ENCODE peak calls at places on chromosomes 7 and 10, in nine cellular contexts. One of them, this sample, is unnamed.

GRCh38 chr10:107689318-107689717 is 524.8 kb upstream of the SORCS1 start:
- DNase-seq in AG10803: no peak
- DNase-seq in CD4-positive, alpha-beta T cell: no peak
- DNase-seq in BJ: no peak
- DNase-seq in GM13977: no peak
- DNase-seq in heart right ventricle: no peak
- DNase-seq in Panc1: no peak
- DNase-seq in adrenal gland: no peak
- DNase-seq in progenitor cell of endocrine pancreas: no peak
- DNase-seq in this sample: no peak

GRCh38 chr10:75187961-75188426 is 22.6 kb upstream of the VDAC2 start:
- DNase-seq in AG10803: peak
- DNase-seq in CD4-positive, alpha-beta T cell: peak
- DNase-seq in BJ: no peak
- DNase-seq in GM13977: peak
- DNase-seq in heart right ventricle: no peak
- DNase-seq in Panc1: no peak
- DNase-seq in adrenal gland: peak
- DNase-seq in progenitor cell of endocrine pancreas: peak
- DNase-seq in this sample: peak

GRCh38 chr7:66921396-66921917 is 432 bp downstream of the TMEM248 start:
- DNase-seq in AG10803: peak
- DNase-seq in CD4-positive, alpha-beta T cell: peak
- DNase-seq in BJ: no peak
- DNase-seq in GM13977: peak
- DNase-seq in heart right ventricle: no peak
- DNase-seq in Panc1: no peak
- DNase-seq in adrenal gland: peak
- DNase-seq in progenitor cell of endocrine pancreas: no peak
- DNase-seq in this sample: peak

GRCh38 chr10:48608926-48609325 is 4.1 kb upstream of the ARHGAP22 start:
- DNase-seq in AG10803: peak
- DNase-seq in CD4-positive, alpha-beta T cell: no peak
- DNase-seq in BJ: no peak
- DNase-seq in GM13977: no peak
- DNase-seq in heart right ventricle: no peak
- DNase-seq in Panc1: no peak
- DNase-seq in adrenal gland: no peak
- DNase-seq in progenitor cell of endocrine pancreas: no peak
- DNase-seq in this sample: no peak

GRCh38 chr7:157318015-157318706 is 18.6 kb upstream of the DNAJB6 start:
- DNase-seq in AG10803: peak
- DNase-seq in CD4-positive, alpha-beta T cell: no peak
- DNase-seq in BJ: no peak
- DNase-seq in GM13977: peak
- DNase-seq in heart right ventricle: no peak
- DNase-seq in Panc1: no peak
- DNase-seq in adrenal gland: peak
- DNase-seq in progenitor cell of endocrine pancreas: no peak
- DNase-seq in this sample: no peak

GRCh38 chr7:116236020-116236630 is 25.8 kb downstream of the TES start:
- DNase-seq in AG10803: peak
- DNase-seq in CD4-positive, alpha-beta T cell: peak
- DNase-seq in BJ: no peak
- DNase-seq in GM13977: peak
- DNase-seq in heart right ventricle: no peak
- DNase-seq in Panc1: no peak
- DNase-seq in adrenal gland: peak
- DNase-seq in progenitor cell of endocrine pancreas: no peak
- DNase-seq in this sample: peak

GRCh38 chr7:132004528-132004927 is 448.1 kb upstream of the PODXL start:
- DNase-seq in AG10803: peak
- DNase-seq in CD4-positive, alpha-beta T cell: no peak
- DNase-seq in BJ: no peak
- DNase-seq in GM13977: no peak
- DNase-seq in heart right ventricle: peak
- DNase-seq in Panc1: no peak
- DNase-seq in adrenal gland: no peak
- DNase-seq in progenitor cell of endocrine pancreas: no peak
- DNase-seq in this sample: no peak

GRCh38 chr7:148695953-148696352 is 2.8 kb upstream of the CUL1 start:
- DNase-seq in AG10803: no peak
- DNase-seq in CD4-positive, alpha-beta T cell: no peak
- DNase-seq in BJ: no peak
- DNase-seq in GM13977: no peak
- DNase-seq in heart right ventricle: no peak
- DNase-seq in Panc1: no peak
- DNase-seq in adrenal gland: no peak
- DNase-seq in progenitor cell of endocrine pancreas: no peak
- DNase-seq in this sample: no peak

GRCh38 chr7:28626629-28627262 is 214.4 kb downstream of the CREB5 start:
- DNase-seq in AG10803: peak
- DNase-seq in CD4-positive, alpha-beta T cell: no peak
- DNase-seq in BJ: no peak
- DNase-seq in GM13977: peak
- DNase-seq in heart right ventricle: no peak
- DNase-seq in Panc1: no peak
- DNase-seq in adrenal gland: no peak
- DNase-seq in progenitor cell of endocrine pancreas: peak
- DNase-seq in this sample: peak

GRCh38 chr7:21939136-21939857 is 6.4 kb downstream of the CDCA7L start:
- DNase-seq in AG10803: peak
- DNase-seq in CD4-positive, alpha-beta T cell: no peak
- DNase-seq in BJ: no peak
- DNase-seq in GM13977: peak
- DNase-seq in heart right ventricle: no peak
- DNase-seq in Panc1: peak
- DNase-seq in adrenal gland: no peak
- DNase-seq in progenitor cell of endocrine pancreas: no peak
- DNase-seq in this sample: no peak

GRCh38 chr10:3500408-3500856 is 284.6 kb downstream of the KLF6 start:
- DNase-seq in AG10803: peak
- DNase-seq in CD4-positive, alpha-beta T cell: no peak
- DNase-seq in BJ: no peak
- DNase-seq in GM13977: no peak
- DNase-seq in heart right ventricle: peak
- DNase-seq in Panc1: no peak
- DNase-seq in adrenal gland: peak
- DNase-seq in progenitor cell of endocrine pancreas: no peak
- DNase-seq in this sample: peak

GRCh38 chr7:53983505-53983904 is 558.7 kb upstream of the VSTM2A start:
- DNase-seq in AG10803: no peak
- DNase-seq in CD4-positive, alpha-beta T cell: no peak
- DNase-seq in BJ: no peak
- DNase-seq in GM13977: no peak
- DNase-seq in heart right ventricle: no peak
- DNase-seq in Panc1: no peak
- DNase-seq in adrenal gland: no peak
- DNase-seq in progenitor cell of endocrine pancreas: no peak
- DNase-seq in this sample: no peak

GRCh38 chr10:37992083-37992482 is 15.6 kb upstream of the ZNF25 start:
- DNase-seq in AG10803: no peak
- DNase-seq in CD4-positive, alpha-beta T cell: no peak
- DNase-seq in BJ: no peak
- DNase-seq in GM13977: no peak
- DNase-seq in heart right ventricle: no peak
- DNase-seq in Panc1: no peak
- DNase-seq in adrenal gland: no peak
- DNase-seq in progenitor cell of endocrine pancreas: no peak
- DNase-seq in this sample: no peak

GRCh38 chr10:52578871-52579405 is 193.6 kb downstream of the MBL2 start:
- DNase-seq in AG10803: no peak
- DNase-seq in CD4-positive, alpha-beta T cell: no peak
- DNase-seq in BJ: no peak
- DNase-seq in GM13977: no peak
- DNase-seq in heart right ventricle: no peak
- DNase-seq in Panc1: no peak
- DNase-seq in adrenal gland: no peak
- DNase-seq in progenitor cell of endocrine pancreas: no peak
- DNase-seq in this sample: no peak

GRCh38 chr10:97279121-97279815 is 13.2 kb downstream of the ARHGAP19 start:
- DNase-seq in AG10803: peak
- DNase-seq in CD4-positive, alpha-beta T cell: no peak
- DNase-seq in BJ: no peak
- DNase-seq in GM13977: no peak
- DNase-seq in heart right ventricle: no peak
- DNase-seq in Panc1: no peak
- DNase-seq in adrenal gland: no peak
- DNase-seq in progenitor cell of endocrine pancreas: no peak
- DNase-seq in this sample: no peak

GRCh38 chr7:66542528-66543373 is 85.9 kb upstream of the KCTD7 start:
- DNase-seq in AG10803: peak
- DNase-seq in CD4-positive, alpha-beta T cell: no peak
- DNase-seq in BJ: no peak
- DNase-seq in GM13977: no peak
- DNase-seq in heart right ventricle: no peak
- DNase-seq in Panc1: no peak
- DNase-seq in adrenal gland: no peak
- DNase-seq in progenitor cell of endocrine pancreas: no peak
- DNase-seq in this sample: no peak

DNA sequence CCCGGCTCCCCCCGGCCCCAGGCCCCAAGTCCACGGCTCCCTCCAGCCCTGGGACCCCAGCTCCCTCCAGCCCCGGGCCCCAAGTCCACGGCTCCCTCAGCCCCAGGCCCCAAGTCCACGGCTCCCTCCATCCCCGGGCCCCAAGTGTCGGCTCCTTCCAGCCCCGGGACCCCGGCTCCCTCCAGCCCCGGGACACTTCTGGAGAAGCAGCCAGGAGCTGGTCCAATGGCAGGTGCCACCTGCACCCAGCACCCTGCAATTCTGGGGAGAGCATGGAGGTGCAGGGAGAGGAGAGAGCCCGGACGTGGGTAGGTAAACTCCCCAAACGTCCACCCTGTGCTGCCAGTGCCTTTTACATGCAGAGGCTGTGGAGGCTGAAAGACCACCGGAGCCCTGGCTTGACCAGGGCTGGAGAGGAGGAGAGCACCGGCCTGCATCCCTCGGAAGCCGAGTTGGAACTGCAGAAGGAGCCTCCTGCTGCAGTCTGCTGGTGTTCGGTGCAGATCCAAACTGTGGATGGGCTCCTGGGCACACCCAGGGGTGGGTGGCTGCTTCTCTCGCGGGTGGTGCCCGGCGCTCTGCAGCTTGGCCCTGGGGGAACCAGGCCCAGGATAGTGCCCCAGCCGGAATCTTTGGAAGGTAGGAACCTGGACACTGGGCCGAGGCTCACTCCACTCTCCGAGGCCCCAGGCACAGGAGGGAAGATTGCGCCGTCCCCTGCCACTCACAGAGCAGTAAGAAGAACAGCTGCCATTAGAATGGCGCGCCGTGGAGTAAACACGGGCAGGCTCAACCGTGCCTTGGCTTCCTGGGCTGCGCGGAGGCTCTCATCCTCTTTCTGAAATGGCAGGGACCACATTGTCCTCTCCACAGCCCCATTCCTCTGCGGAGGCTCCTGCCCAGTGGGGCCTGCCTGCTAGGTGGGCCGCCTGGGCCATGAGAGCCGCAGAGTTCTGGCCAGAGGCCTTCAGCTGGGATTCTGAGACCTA is 14.7 kb downstream of the SHH start:
- DNase-seq in AG10803: no peak
- DNase-seq in CD4-positive, alpha-beta T cell: no peak
- DNase-seq in BJ: no peak
- DNase-seq in GM13977: no peak
- DNase-seq in heart right ventricle: no peak
- DNase-seq in Panc1: no peak
- DNase-seq in adrenal gland: no peak
- DNase-seq in progenitor cell of endocrine pancreas: no peak
- DNase-seq in this sample: no peak
- TF ChIP-seq CTCF in AG10803: no peak
- TF ChIP-seq CTCF in CD4-positive, alpha-beta T cell: no peak
- TF ChIP-seq CTCF in BJ: no peak
- TF ChIP-seq CTCF in GM13977: no peak
- TF ChIP-seq CTCF in heart right ventricle: no peak
- TF ChIP-seq CTCF in Panc1: no peak
- TF ChIP-seq CTCF in adrenal gland: no peak
- TF ChIP-seq CTCF in progenitor cell of endocrine pancreas: no peak
- TF ChIP-seq CTCF in this sample: peak

GRCh38 chr7:142534726-142535122 is 214.5 kb upstream of the PRSS1 start:
- DNase-seq in AG10803: no peak
- DNase-seq in CD4-positive, alpha-beta T cell: no peak
- DNase-seq in BJ: no peak
- DNase-seq in GM13977: no peak
- DNase-seq in heart right ventricle: no peak
- DNase-seq in Panc1: no peak
- DNase-seq in adrenal gland: no peak
- DNase-seq in progenitor cell of endocrine pancreas: no peak
- DNase-seq in this sample: no peak
- TF ChIP-seq CTCF in AG10803: no peak
- TF ChIP-seq CTCF in CD4-positive, alpha-beta T cell: no peak
- TF ChIP-seq CTCF in BJ: no peak
- TF ChIP-seq CTCF in GM13977: no peak
- TF ChIP-seq CTCF in heart right ventricle: no peak
- TF ChIP-seq CTCF in Panc1: no peak
- TF ChIP-seq CTCF in adrenal gland: no peak
- TF ChIP-seq CTCF in progenitor cell of endocrine pancreas: no peak
- TF ChIP-seq CTCF in this sample: no peak

GRCh38 chr10:1168763-1169162 is 112.6 kb downstream of the WDR37 start:
- DNase-seq in AG10803: no peak
- DNase-seq in CD4-positive, alpha-beta T cell: no peak
- DNase-seq in BJ: no peak
- DNase-seq in GM13977: no peak
- DNase-seq in heart right ventricle: no peak
- DNase-seq in Panc1: no peak
- DNase-seq in adrenal gland: no peak
- DNase-seq in progenitor cell of endocrine pancreas: no peak
- DNase-seq in this sample: no peak
- TF ChIP-seq CTCF in AG10803: no peak
- TF ChIP-seq CTCF in CD4-positive, alpha-beta T cell: no peak
- TF ChIP-seq CTCF in BJ: no peak
- TF ChIP-seq CTCF in GM13977: no peak
- TF ChIP-seq CTCF in heart right ventricle: no peak
- TF ChIP-seq CTCF in Panc1: no peak
- TF ChIP-seq CTCF in adrenal gland: no peak
- TF ChIP-seq CTCF in progenitor cell of endocrine pancreas: no peak
- TF ChIP-seq CTCF in this sample: no peak

GRCh38 chr10:108913300-108913699 is 1010.0 kb downstream of the XPNPEP1 start:
- DNase-seq in AG10803: no peak
- DNase-seq in CD4-positive, alpha-beta T cell: no peak
- DNase-seq in BJ: no peak
- DNase-seq in GM13977: no peak
- DNase-seq in heart right ventricle: no peak
- DNase-seq in Panc1: no peak
- DNase-seq in adrenal gland: no peak
- DNase-seq in progenitor cell of endocrine pancreas: no peak
- DNase-seq in this sample: no peak

DNA sequence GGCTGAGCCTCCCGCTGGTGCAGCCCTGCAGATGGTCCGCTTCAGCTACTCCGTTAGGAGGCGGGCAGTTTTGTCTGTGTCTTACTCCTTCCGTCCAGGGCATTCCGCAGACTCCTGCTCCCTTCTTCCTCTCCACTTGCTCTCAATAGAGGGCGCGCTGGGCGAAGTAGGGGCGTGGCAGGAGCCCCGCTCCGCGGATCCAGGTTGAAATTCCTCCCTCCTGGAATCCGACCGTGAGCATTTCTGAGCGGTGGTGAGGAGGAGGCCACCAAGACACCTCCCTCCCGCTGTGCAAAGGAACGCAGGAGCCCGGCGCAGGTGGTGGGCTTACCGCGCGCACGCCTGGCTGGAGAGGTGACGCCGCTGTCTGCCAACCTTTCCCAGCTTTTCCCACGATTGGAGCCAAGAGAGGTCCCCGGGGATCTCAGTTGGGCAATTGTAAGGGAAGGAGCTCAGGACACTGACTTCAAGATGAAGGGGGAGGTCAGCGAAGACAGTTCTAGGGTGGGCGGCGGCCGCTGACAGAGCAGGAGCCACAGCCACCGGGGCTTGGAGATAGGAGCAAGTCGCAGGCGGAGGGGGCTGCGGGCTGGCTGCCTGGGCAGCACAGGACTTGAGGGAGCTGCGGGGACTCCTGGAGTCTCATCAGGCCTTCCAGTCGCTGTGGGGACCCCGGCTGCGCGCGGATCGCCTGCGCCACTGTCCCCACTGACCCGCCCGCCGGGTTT is 1011.3 kb downstream of the XPNPEP1 start:
- DNase-seq in AG10803: peak
- DNase-seq in CD4-positive, alpha-beta T cell: no peak
- DNase-seq in BJ: no peak
- DNase-seq in GM13977: no peak
- DNase-seq in heart right ventricle: peak
- DNase-seq in Panc1: no peak
- DNase-seq in adrenal gland: peak
- DNase-seq in progenitor cell of endocrine pancreas: peak
- DNase-seq in this sample: peak
- TF ChIP-seq CTCF in AG10803: peak
- TF ChIP-seq CTCF in CD4-positive, alpha-beta T cell: no peak
- TF ChIP-seq CTCF in BJ: peak
- TF ChIP-seq CTCF in GM13977: peak
- TF ChIP-seq CTCF in heart right ventricle: peak
- TF ChIP-seq CTCF in Panc1: peak
- TF ChIP-seq CTCF in adrenal gland: no peak
- TF ChIP-seq CTCF in progenitor cell of endocrine pancreas: peak
- TF ChIP-seq CTCF in this sample: peak

This sample was measured in neural crest cell.